ENCODE peak calls at places on chromosome 1, in ten cellular contexts. V is kidney, U is GM23248, J is SK-N-SH, X is endothelial cell of umbilical vein, Z is mesenchymal stem cell, S is H1, Q is neuronal stem cell, E is Karpas-422, H is GM12878. T is an unnamed sample. For H3K4me1, the result is how much of the 10 kb centered on the place peaks cover.

GRCh38 chr1:16172964-16173446 is 17.1 kb upstream of the EPHA2 start:
- DNase-seq in Q (no peak), Z (peak), X (no peak), V (peak), J (no peak), H (no peak), E (no peak), S (no peak), U (peak), T (no peak)

GRCh38 chr1:86471296-86471695 is 2.6 kb downstream of the CLCA1 start:
- DNase-seq in X (no peak), Z (no peak), V (no peak), S (no peak), E (no peak), U (peak), Q (no peak), J (no peak), H (no peak), T (no peak)

GRCh38 chr1:168725060-168725459 is 3.9 kb downstream of the DPT start:
- DNase-seq in Q (no peak), E (no peak), U (no peak), S (no peak), J (no peak), Z (no peak), X (no peak), H (no peak), V (no peak), T (no peak)

GRCh38 chr1:94865369-94865768 is 45.2 kb downstream of the SLC44A3 start:
- DNase-seq in J (no peak), E (no peak), U (peak), Z (peak), Q (no peak), V (no peak), X (peak), S (no peak), H (no peak), T (no peak)

GRCh38 chr1:26701995-26702679 is 6.3 kb downstream of the ARID1A start:
- DNase-seq in S (no peak), X (no peak), E (no peak), U (no peak), V (no peak), Q (no peak), Z (no peak), J (no peak), H (no peak), T (no peak)

GRCh38 chr1:87129038-87129437 is 199.6 kb upstream of the LMO4 start:
- DNase-seq in S (no peak), J (no peak), X (no peak), H (no peak), Z (no peak), E (no peak), U (no peak), Q (no peak), V (no peak), T (peak)

GRCh38 chr1:21239181-21239580 is 51.1 kb downstream of the ECE1 start:
- DNase-seq in H (no peak), U (no peak), S (no peak), Z (no peak), E (no peak), V (no peak), X (no peak), Q (no peak), J (no peak), T (no peak)

GRCh38 chr1:221637641-221638041 is 104.2 kb downstream of the DUSP10 start:
- DNase-seq in E (no peak), Q (no peak), V (no peak), X (no peak), H (no peak), S (no peak), J (no peak), U (peak), Z (peak), T (no peak)

GRCh38 chr1:198287916-198288315 is 131.1 kb downstream of the NEK7 start:
- DNase-seq in J (no peak), E (no peak), H (no peak), Z (no peak), Q (no peak), S (no peak), U (no peak), X (no peak), V (no peak), T (no peak)

GRCh38 chr1:91761303-91761721 is 124.6 kb downstream of the TGFBR3 start:
- DNase-seq in S (no peak), X (no peak), J (no peak), H (no peak), U (peak), Q (peak), E (no peak), V (no peak), Z (no peak), T (no peak)

GRCh38 chr1:193216920-193217319 is 30.5 kb upstream of the B3GALT2 start:
- DNase-seq in S (peak), V (no peak), Z (no peak), X (no peak), H (peak), J (no peak), Q (peak), U (no peak), E (no peak), T (peak)

GRCh38 chr1:92461364-92462097 is 25.2 kb downstream of the GFI1 start:
- DNase-seq in Z (no peak), H (no peak), X (no peak), E (peak), J (no peak), Q (no peak), U (peak), S (no peak), V (no peak), T (no peak)

GRCh38 chr1:200610846-200611245 is 9.7 kb downstream of the KIF14 start:
- DNase-seq in E (no peak), S (no peak), V (no peak), Z (no peak), U (peak), Q (no peak), X (no peak), J (no peak), H (no peak), T (no peak)

GRCh38 chr1:229199892-229200291 is 71.0 kb upstream of the RAB4A start:
- DNase-seq in Q (no peak), S (no peak), E (no peak), H (no peak), Z (peak), J (no peak), V (no peak), X (no peak), U (no peak), T (no peak)

GRCh38 chr1:212718499-212718898 is 18.9 kb upstream of the BATF3 start:
- DNase-seq in J (no peak), Q (no peak), X (peak), Z (peak), V (no peak), E (no peak), U (peak), S (no peak), H (no peak), T (no peak)

GRCh38 chr1:185929759-185930158 is 195.6 kb downstream of the HMCN1 start:
- DNase-seq in V (no peak), E (no peak), Z (peak), X (peak), S (no peak), H (no peak), Q (no peak), U (peak), J (no peak), T (no peak)

GRCh38 chr1:165637427-165637826 is 6.4 kb downstream of the MGST3 start:
- DNase-seq in U (peak), E (no peak), H (no peak), X (peak), J (no peak), Z (peak), Q (no peak), V (no peak), S (no peak), T (no peak)

GRCh38 chr1:182163821-182164223 is 102.3 kb upstream of the ZNF648 start:
- DNase-seq in E (no peak), H (no peak), J (no peak), Z (no peak), X (no peak), U (peak), S (no peak), V (peak), Q (no peak), T (no peak)

GRCh38 chr1:168386949-168387586 is 106.4 kb downstream of the TBX19 start:
- DNase-seq in S (no peak), J (peak), H (no peak), Q (peak), E (no peak), V (peak), X (no peak), U (peak), Z (no peak), T (peak)

GRCh38 chr1:29304025-29304684 is 67.8 kb downstream of the PTPRU start:
- DNase-seq in U (no peak), H (no peak), S (no peak), V (no peak), Z (no peak), E (no peak), J (no peak), Q (no peak), X (no peak), T (no peak)

GRCh38 chr1:2862441-2863148 is 61.1 kb upstream of the TTC34 start:
- DNase-seq in J (no peak), H (no peak), V (peak), E (no peak), Z (no peak), U (no peak), Q (no peak), X (no peak), S (no peak), T (no peak)

GRCh38 chr1:167790117-167790516 is 68.3 kb downstream of the MPZL1 start:
- DNase-seq in J (no peak), E (no peak), X (no peak), Q (no peak), U (no peak), Z (no peak), V (no peak), S (no peak), H (no peak), T (no peak)

GRCh38 chr1:158146165-158146564 is 34.5 kb upstream of the CD1D start:
- DNase-seq in E (no peak), X (no peak), S (no peak), J (no peak), Q (no peak), U (peak), H (no peak), V (no peak), Z (peak), T (no peak)

GRCh38 chr1:155942578-155943141 is 1.2 kb downstream of the RXFP4 start:
- DNase-seq in H (no peak), S (no peak), Z (no peak), Q (no peak), X (no peak), U (peak), E (peak), V (no peak), J (peak), T (no peak)

GRCh38 chr1:107875689-107876088 is 89.3 kb downstream of the VAV3 start:
- DNase-seq in U (no peak), V (no peak), S (no peak), J (no peak), Q (no peak), H (no peak), E (no peak), X (no peak), Z (no peak), T (no peak)

GRCh38 chr1:103953386-103953785 is 203.7 kb downstream of the AMY1C start:
- DNase-seq in U (no peak), Q (no peak), Z (no peak), X (no peak), J (no peak), V (no peak), E (no peak), S (no peak), H (no peak), T (no peak)

GRCh38 chr1:231800071-231800470 is 173.5 kb downstream of the DISC1 start:
- DNase-seq in E (no peak), U (peak), Z (no peak), Q (no peak), J (no peak), V (no peak), H (no peak), S (no peak), X (no peak), T (no peak)

GRCh38 chr1:25912076-25912831 is 6.0 kb upstream of the STMN1 start:
- DNase-seq in S (no peak), Q (no peak), E (no peak), U (peak), V (no peak), X (peak), J (no peak), Z (peak), H (no peak), T (no peak)

GRCh38 chr1:69076631-69077030 is 491.1 kb upstream of the LRRC7 start:
- DNase-seq in J (no peak), E (no peak), Z (no peak), U (no peak), V (no peak), Q (no peak), S (no peak), H (no peak), X (no peak), T (no peak)

GRCh38 chr1:228363686-228364067 is 43.0 kb downstream of the TRIM11 start:
- DNase-seq in V (peak), Q (no peak), U (no peak), X (no peak), J (no peak), H (no peak), E (no peak), Z (no peak), S (no peak), T (no peak)

GRCh38 chr1:213977486-213977842 is 10.3 kb upstream of the PROX1 start:
- DNase-seq in E (no peak), Q (no peak), S (no peak), U (no peak), X (peak), H (no peak), Z (no peak), V (no peak), J (no peak), T (peak)

GRCh38 chr1:9700340-9700739 is 48.8 kb downstream of the PIK3CD start:
- DNase-seq in H (no peak), U (peak), Z (peak), S (no peak), Q (no peak), X (no peak), J (peak), V (no peak), E (no peak), T (no peak)

DNA sequence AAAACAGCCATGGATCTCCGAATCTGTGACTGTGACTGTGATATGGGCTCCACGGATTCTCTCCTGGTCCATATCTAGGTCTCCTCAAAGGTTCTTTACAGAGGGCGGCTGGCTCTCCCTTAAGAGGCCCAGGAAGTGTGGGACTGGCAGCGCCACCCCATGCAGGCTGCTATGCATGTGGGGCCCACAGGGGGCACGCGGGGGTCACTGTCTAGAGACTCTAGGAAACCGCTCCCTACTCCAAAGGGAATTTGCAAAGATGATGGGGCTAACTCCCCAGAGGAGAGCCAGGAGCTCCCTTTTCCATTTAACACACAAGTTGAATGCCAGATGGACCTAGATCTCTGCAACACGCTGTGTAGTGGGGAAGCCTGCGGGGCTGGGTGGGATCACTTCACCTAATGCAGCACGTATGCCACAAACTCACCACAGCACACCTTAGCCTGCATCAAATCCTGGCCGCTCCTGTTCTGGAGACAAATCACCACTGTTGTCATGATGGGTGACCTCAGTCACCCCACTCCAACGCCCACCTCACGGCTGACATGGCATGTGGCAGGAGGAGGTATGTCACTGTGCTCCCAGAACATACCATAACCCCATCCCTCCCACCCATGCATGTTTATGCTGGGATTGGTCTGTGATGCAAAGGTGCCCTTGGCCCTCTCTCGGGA is 61.7 kb downstream of the SLC45A1 start:
- DNase-seq in Q (no peak), S (no peak), Z (no peak), V (no peak), X (no peak), E (no peak), U (no peak), H (no peak), J (no peak), T (peak)
- H3K4me1 ChIP-seq in Q (under half), S (under half), Z (under half), V (half or more), X (under half), E (under half), U (under half), H (under half), J (under half), T (under half)

GRCh38 chr1:175863291-175864050 is 120.1 kb upstream of the TNR start:
- DNase-seq in Z (no peak), S (no peak), Q (no peak), U (no peak), E (no peak), V (no peak), J (no peak), X (no peak), H (no peak), T (peak)
- H3K9ac ChIP-seq in Z (no peak), S (no peak), Q (no peak), U (no peak), E (no peak), V (no peak), J (no peak), X (no peak), H (no peak), T (no peak)

DNA sequence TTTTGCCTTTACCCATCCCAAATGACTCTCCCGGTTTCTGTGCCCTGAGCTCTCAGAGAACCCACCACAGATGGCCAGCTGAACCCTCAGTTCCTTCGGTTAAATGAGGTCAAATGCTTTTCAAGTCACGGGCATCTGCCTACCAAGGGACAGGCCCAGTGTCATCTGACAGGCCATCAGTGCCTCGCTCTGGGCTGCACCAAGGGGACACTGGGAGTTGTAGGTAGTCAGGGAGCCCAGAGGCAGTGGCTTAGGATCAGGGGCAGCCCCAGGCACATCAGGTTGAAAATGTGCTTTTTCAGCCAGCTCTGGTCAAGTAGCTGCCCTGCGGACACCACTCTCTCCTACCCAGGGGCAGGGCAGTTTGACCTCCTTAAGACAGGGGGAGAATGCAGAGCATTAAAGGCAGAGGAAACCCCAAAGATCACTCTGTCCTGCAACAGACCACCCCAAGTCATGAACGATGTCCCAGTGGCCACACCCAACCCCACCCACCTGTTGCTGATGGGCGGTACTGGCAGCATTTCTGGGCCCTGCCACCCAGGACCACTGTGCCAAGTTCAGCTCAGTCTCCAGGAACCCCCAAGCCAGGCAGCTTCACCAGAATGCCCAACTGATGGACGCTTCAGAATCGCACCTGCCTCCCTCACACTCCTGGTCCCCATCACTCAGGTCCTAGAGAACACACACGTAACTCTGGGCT is 60.7 kb downstream of the CASZ1 start:
- DNase-seq in S (no peak), U (no peak), V (no peak), Q (no peak), H (no peak), X (no peak), J (peak), Z (no peak), E (no peak), T (no peak)
- H3K4me3 ChIP-seq in S (no peak), U (no peak), V (no peak), Q (peak), H (no peak), X (no peak), J (no peak), Z (no peak), E (no peak), T (no peak)

GRCh38 chr1:173304529-173305227 is 97.5 kb upstream of the TNFSF4 start:
- DNase-seq in E (no peak), H (no peak), X (no peak), Q (no peak), Z (no peak), U (no peak), J (no peak), V (no peak), S (no peak), T (no peak)
- H3K4me1 ChIP-seq in E (under half), H (under half), X (under half), Q (under half), Z (under half), U (under half), J (under half), V (under half), S (under half), T (under half)

GRCh38 chr1:179814513-179814838 is 63.1 kb downstream of the TOR1AIP2 start:
- DNase-seq in S (no peak), Q (no peak), V (peak), Z (no peak), H (no peak), E (no peak), J (no peak), U (peak), X (no peak), T (no peak)
- H3K9ac ChIP-seq in S (no peak), Q (no peak), V (no peak), Z (peak), H (no peak), E (no peak), J (no peak), U (peak), X (peak), T (no peak)

GRCh38 chr1:170659404-170660035 is 4.4 kb upstream of the PRRX1 start:
- DNase-seq in Z (no peak), V (no peak), E (no peak), X (no peak), S (no peak), U (peak), Q (no peak), J (no peak), H (no peak), T (peak)

GRCh38 chr1:170661646-170662411 is 2.1 kb upstream of the PRRX1 start:
- DNase-seq in Z (peak), H (no peak), V (no peak), U (peak), E (no peak), X (peak), Q (no peak), J (peak), S (no peak), T (peak)

GRCh38 chr1:170660281-170660713 is 3.6 kb upstream of the PRRX1 start:
- DNase-seq in Q (no peak), S (no peak), H (no peak), V (no peak), U (peak), E (no peak), X (no peak), Z (no peak), J (no peak), T (peak)

GRCh38 chr1:170662561-170662971 is 1.4 kb upstream of the PRRX1 start:
- DNase-seq in Z (no peak), U (peak), S (no peak), E (no peak), Q (no peak), H (no peak), J (no peak), V (no peak), X (no peak), T (no peak)

DNA sequence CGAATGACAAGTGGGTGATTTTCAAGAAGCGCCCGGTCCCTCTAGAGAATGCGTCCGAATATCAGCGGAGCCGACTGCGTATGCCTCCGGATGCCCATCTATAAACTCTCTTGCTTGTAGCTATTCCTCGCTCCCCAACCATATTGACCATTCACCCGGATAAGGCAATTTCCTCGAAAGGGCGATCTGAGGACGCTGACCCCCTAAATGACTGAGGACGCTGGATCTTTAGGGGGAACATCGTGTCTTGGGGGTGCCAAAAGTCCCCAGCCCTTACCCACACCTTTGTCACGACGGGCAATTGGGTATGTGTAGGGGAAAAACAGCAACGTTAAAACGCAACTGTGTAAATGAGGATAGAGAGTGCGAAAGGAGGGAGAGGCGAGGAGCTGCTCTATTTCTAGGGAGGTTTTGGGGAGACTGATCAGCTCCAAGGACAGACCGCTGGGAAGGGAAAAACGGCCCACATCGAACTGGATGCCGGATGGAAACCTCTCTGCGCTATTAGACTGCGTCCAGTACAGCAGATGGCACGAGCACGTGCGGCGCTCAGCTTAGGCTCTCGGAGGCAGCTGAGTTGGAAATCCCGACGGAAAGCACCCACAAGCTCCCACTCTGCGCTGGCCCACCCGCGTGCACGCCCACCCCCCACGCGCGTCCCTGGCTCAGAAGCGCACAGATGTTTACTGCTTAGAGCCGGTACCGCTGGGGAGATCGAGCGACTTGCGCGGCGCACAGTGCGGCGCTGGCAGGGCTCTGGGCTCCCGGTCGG is 2.9 kb upstream of the PRRX1 start:
- DNase-seq in V (peak), U (peak), Q (no peak), S (no peak), E (no peak), H (no peak), J (peak), Z (peak), X (peak), T (peak)
- H3K4me3 ChIP-seq in V (no peak), U (peak), Q (no peak), S (peak), E (no peak), H (no peak), J (peak), Z (peak), X (peak), T (peak)